ENCODE peak calls at places on chromosomes 16 and 17, in seven cellular contexts. One of them, this sample, is unnamed.

GRCh38 chr17:76689859-76690258 is 20.9 kb downstream of the MXRA7 start:
- DNase-seq in aorta: no peak
- DNase-seq in body of pancreas: no peak
- DNase-seq in sigmoid colon: no peak
- DNase-seq in NCI-H510A treated with DMSO at 0.1 percent for 48 hours: no peak
- DNase-seq in ecto neural progenitor cell: no peak
- DNase-seq in AML-193: no peak
- DNase-seq in this sample: no peak

GRCh38 chr17:50483266-50483665 is 4.6 kb downstream of the RSAD1 start:
- DNase-seq in aorta: peak
- DNase-seq in body of pancreas: no peak
- DNase-seq in sigmoid colon: no peak
- DNase-seq in NCI-H510A treated with DMSO at 0.1 percent for 48 hours: no peak
- DNase-seq in ecto neural progenitor cell: no peak
- DNase-seq in AML-193: no peak
- DNase-seq in this sample: no peak

GRCh38 chr17:77461277-77462057 is 320.7 kb downstream of the SEC14L1 start:
- DNase-seq in aorta: no peak
- DNase-seq in body of pancreas: no peak
- DNase-seq in sigmoid colon: no peak
- DNase-seq in NCI-H510A treated with DMSO at 0.1 percent for 48 hours: no peak
- DNase-seq in ecto neural progenitor cell: no peak
- DNase-seq in AML-193: no peak
- DNase-seq in this sample: no peak

GRCh38 chr16:54193656-54194007 is 93.0 kb downstream of the IRX3 start:
- DNase-seq in aorta: peak
- DNase-seq in body of pancreas: peak
- DNase-seq in sigmoid colon: peak
- DNase-seq in NCI-H510A treated with DMSO at 0.1 percent for 48 hours: peak
- DNase-seq in ecto neural progenitor cell: peak
- DNase-seq in AML-193: peak
- DNase-seq in this sample: no peak

GRCh38 chr16:85170066-85171003 is 58.1 kb upstream of the CIBAR2 start:
- DNase-seq in aorta: peak
- DNase-seq in body of pancreas: no peak
- DNase-seq in sigmoid colon: no peak
- DNase-seq in NCI-H510A treated with DMSO at 0.1 percent for 48 hours: no peak
- DNase-seq in ecto neural progenitor cell: no peak
- DNase-seq in AML-193: no peak
- DNase-seq in this sample: no peak

GRCh38 chr17:4658478-4659305 is 17.2 kb upstream of the ALOX15 start:
- DNase-seq in aorta: no peak
- DNase-seq in body of pancreas: no peak
- DNase-seq in sigmoid colon: no peak
- DNase-seq in NCI-H510A treated with DMSO at 0.1 percent for 48 hours: no peak
- DNase-seq in ecto neural progenitor cell: no peak
- DNase-seq in AML-193: no peak
- DNase-seq in this sample: peak

GRCh38 chr17:2085648-2085949 is 30.7 kb downstream of the HIC1 start:
- DNase-seq in aorta: peak
- DNase-seq in body of pancreas: no peak
- DNase-seq in sigmoid colon: peak
- DNase-seq in NCI-H510A treated with DMSO at 0.1 percent for 48 hours: no peak
- DNase-seq in ecto neural progenitor cell: no peak
- DNase-seq in AML-193: no peak
- DNase-seq in this sample: no peak

GRCh38 chr16:65917466-65917865 is 449.0 kb upstream of the CDH5 start:
- DNase-seq in aorta: no peak
- DNase-seq in body of pancreas: no peak
- DNase-seq in sigmoid colon: no peak
- DNase-seq in NCI-H510A treated with DMSO at 0.1 percent for 48 hours: no peak
- DNase-seq in ecto neural progenitor cell: no peak
- DNase-seq in AML-193: no peak
- DNase-seq in this sample: no peak

GRCh38 chr16:28974007-28974436 is 556 bp upstream of the SPNS1 start:
- DNase-seq in aorta: peak
- DNase-seq in body of pancreas: peak
- DNase-seq in sigmoid colon: no peak
- DNase-seq in NCI-H510A treated with DMSO at 0.1 percent for 48 hours: peak
- DNase-seq in ecto neural progenitor cell: peak
- DNase-seq in AML-193: peak
- DNase-seq in this sample: no peak

GRCh38 chr16:26158142-26158759 is 466.5 kb downstream of the HS3ST4 start:
- DNase-seq in aorta: no peak
- DNase-seq in body of pancreas: no peak
- DNase-seq in sigmoid colon: no peak
- DNase-seq in NCI-H510A treated with DMSO at 0.1 percent for 48 hours: no peak
- DNase-seq in ecto neural progenitor cell: no peak
- DNase-seq in AML-193: no peak
- DNase-seq in this sample: no peak

GRCh38 chr16:56357765-56358322 is 67.5 kb downstream of the AMFR start:
- DNase-seq in aorta: peak
- DNase-seq in body of pancreas: no peak
- DNase-seq in sigmoid colon: peak
- DNase-seq in NCI-H510A treated with DMSO at 0.1 percent for 48 hours: no peak
- DNase-seq in ecto neural progenitor cell: peak
- DNase-seq in AML-193: no peak
- DNase-seq in this sample: no peak

This sample was measured in stimulated activated CD8-positive, alpha-beta memory T cell treated with anti-CD3 and anti-CD28 coated beads, Interleukin-7, amount 100 ng/mL, for 24 hours.